ENCODE peak calls at places on chromosomes 13 and 19, in nine cellular contexts. T, J, B, D, Q, W, K, A and Z are unnamed samples.
A peak's percentile ranks its signal among the peaks of the same experiment; 100 is the strongest.

GRCh38 chr13:40875583-40875982 is 86.2 kb downstream of the SLC25A15 start:
- DNase-seq in T (no peak), J (no peak), B (no peak), D (no peak), Q (no peak), W (no peak), K (no peak), A (no peak), Z (no peak)

GRCh38 chr13:110557082-110557481 is 4.4 kb downstream of the RAB20 start:
- DNase-seq in T (no peak), J (no peak), B (no peak), D (no peak), Q (no peak), W (no peak), K (no peak), A (no peak), Z (no peak)

GRCh38 chr13:35703061-35703460 is 226.6 kb upstream of the MAB21L1 start:
- DNase-seq in T (no peak), J (no peak), B (no peak), D (no peak), Q (no peak), W (no peak), K (no peak), A (peak; percentile 28), Z (no peak)

GRCh38 chr19:5138606-5139594 is 170.0 kb downstream of the KDM4B start:
- DNase-seq in T (peak; percentile 82), J (peak; percentile 57), B (no peak), D (no peak), Q (peak; percentile 59), W (no peak), K (peak; percentile 46), A (peak; percentile 90), Z (peak; percentile 77)

GRCh38 chr13:50531917-50532899 is 311.3 kb downstream of the DLEU7 start:
- DNase-seq in T (no peak), J (no peak), B (no peak), D (no peak), Q (no peak), W (no peak), K (no peak), A (no peak), Z (no peak)

GRCh38 chr19:13234518-13234917 is 84.3 kb downstream of the IER2 start:
- DNase-seq in T (peak; percentile 74), J (peak; percentile 35), B (no peak), D (peak; percentile 77), Q (peak; percentile 35), W (peak; percentile 76), K (no peak), A (no peak), Z (peak; percentile 63)

GRCh38 chr19:13849991-13850909 is 26.7 kb upstream of the NANOS3 start:
- DNase-seq in T (peak; percentile 70), J (peak; percentile 92), B (no peak), D (no peak), Q (peak; percentile 87), W (peak; percentile 87), K (no peak), A (no peak), Z (peak; percentile 79)

GRCh38 chr19:12833747-12834417 is 497 bp downstream of the RTBDN start:
- DNase-seq in T (peak; percentile 69), J (peak; percentile 22), B (no peak), D (peak; percentile 84), Q (no peak), W (peak; percentile 81), K (no peak), A (no peak), Z (no peak)

GRCh38 chr19:11420429-11420893 is 1.3 kb upstream of the RGL3 start:
- DNase-seq in T (no peak), J (peak; percentile 78), B (no peak), D (no peak), Q (peak; percentile 48), W (peak; percentile 44), K (no peak), A (no peak), Z (no peak)

GRCh38 chr19:34325181-34325580 is 39.8 kb upstream of the GPI start:
- DNase-seq in T (no peak), J (no peak), B (no peak), D (no peak), Q (no peak), W (no peak), K (no peak), A (no peak), Z (no peak)

GRCh38 chr13:108962652-108963051 is 333.2 kb downstream of the MYO16 start:
- DNase-seq in T (no peak), J (no peak), B (no peak), D (no peak), Q (no peak), W (no peak), K (no peak), A (no peak), Z (no peak)

GRCh38 chr19:11256189-11256588 is 6.1 kb downstream of the DOCK6 start:
- DNase-seq in T (no peak), J (peak; percentile 68), B (no peak), D (no peak), Q (peak; percentile 30), W (no peak), K (no peak), A (no peak), Z (no peak)

GRCh38 chr19:12478234-12478941 is 6.2 kb downstream of the ZNF709 start:
- DNase-seq in T (no peak), J (no peak), B (no peak), D (no peak), Q (no peak), W (no peak), K (no peak), A (no peak), Z (no peak)

GRCh38 chr13:30158774-30159445 is 148.4 kb downstream of the KATNAL1 start:
- DNase-seq in T (no peak), J (no peak), B (no peak), D (no peak), Q (no peak), W (no peak), K (no peak), A (peak; percentile 84), Z (no peak)

GRCh38 chr19:8831832-8832131 is 322 bp downstream of the ZNF558 start:
- DNase-seq in T (no peak), J (no peak), B (no peak), D (no peak), Q (no peak), W (no peak), K (peak; percentile 0), A (no peak), Z (no peak)

GRCh38 chr19:48290341-48290922 is 20.6 kb downstream of the ZNF114 start:
- DNase-seq in T (no peak), J (no peak), B (no peak), D (no peak), Q (no peak), W (peak; percentile 80), K (no peak), A (peak; percentile 61), Z (no peak)

GRCh38 chr19:44644391-44645016 is 794 bp downstream of the PVR start:
- DNase-seq in T (no peak), J (no peak), B (no peak), D (peak; percentile 32), Q (peak; percentile 49), W (peak; percentile 57), K (no peak), A (peak; percentile 42), Z (no peak)

GRCh38 chr19:17779281-17779930 is 15.5 kb upstream of the B3GNT3 start:
- DNase-seq in T (no peak), J (no peak), B (no peak), D (peak; percentile 50), Q (peak; percentile 52), W (peak; percentile 81), K (no peak), A (peak; percentile 28), Z (peak; percentile 72)

GRCh38 chr13:86082116-86082515 is 282.9 kb upstream of the SLITRK6 start:
- DNase-seq in T (no peak), J (no peak), B (no peak), D (no peak), Q (no peak), W (no peak), K (no peak), A (no peak), Z (no peak)

GRCh38 chr13:86087241-86087640 is 288.0 kb upstream of the SLITRK6 start:
- DNase-seq in T (no peak), J (no peak), B (no peak), D (no peak), Q (no peak), W (no peak), K (no peak), A (peak; percentile 9), Z (no peak)

GRCh38 chr13:86080340-86080995 is 281.2 kb upstream of the SLITRK6 start:
- DNase-seq in T (no peak), J (no peak), B (no peak), D (no peak), Q (no peak), W (no peak), K (no peak), A (no peak), Z (no peak)

GRCh38 chr13:86085890-86086289 is 286.7 kb upstream of the SLITRK6 start:
- DNase-seq in T (no peak), J (no peak), B (no peak), D (no peak), Q (no peak), W (no peak), K (no peak), A (no peak), Z (no peak)
- TF ChIP-seq CTCF in T (no peak), J (peak; percentile 7), B (peak; percentile 41), D (no peak), Q (no peak), W (peak; percentile 23), K (no peak), A (peak; percentile 9), Z (no peak)

DNA sequence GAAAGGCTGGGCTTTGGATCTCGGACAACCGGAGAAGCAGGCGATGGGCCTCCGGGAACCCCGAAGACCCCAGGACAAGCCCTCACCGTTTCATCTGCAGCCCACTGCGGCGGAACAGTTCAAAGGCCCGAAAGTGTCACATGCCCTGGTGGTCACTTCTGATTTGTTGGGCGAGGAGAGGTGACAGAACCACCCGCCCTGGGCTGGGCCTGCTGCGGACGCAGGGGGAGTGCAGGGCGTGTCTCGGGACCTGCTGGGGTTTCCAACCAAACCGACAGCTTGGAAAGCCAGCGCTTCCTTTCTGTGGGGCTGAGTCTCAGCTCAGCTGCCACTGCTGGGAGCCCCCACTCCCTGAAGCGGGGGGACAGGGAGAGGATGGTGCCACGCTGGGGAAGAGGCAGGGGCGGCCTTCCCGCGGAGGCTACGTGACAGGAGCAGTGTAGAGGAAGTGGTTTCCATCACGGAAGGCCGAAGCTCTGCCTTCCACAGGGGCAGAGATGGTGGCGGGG is 22.8 kb upstream of the ZBTB7A start:
- DNase-seq in T (peak; percentile 56), J (no peak), B (no peak), D (no peak), Q (peak; percentile 71), W (no peak), K (no peak), A (no peak), Z (peak; percentile 80)
- TF ChIP-seq CTCF in T (no peak), J (no peak), B (no peak), D (no peak), Q (no peak), W (no peak), K (no peak), A (no peak), Z (no peak)

GRCh38 chr13:53743906-53744305 is 715.3 kb downstream of the OLFM4 start:
- DNase-seq in T (no peak), J (no peak), B (no peak), D (peak; percentile 9), Q (no peak), W (peak; percentile 18), K (no peak), A (no peak), Z (no peak)
- TF ChIP-seq CTCF in T (no peak), J (no peak), B (no peak), D (no peak), Q (no peak), W (peak; percentile 40), K (no peak), A (no peak), Z (no peak)

GRCh38 chr19:37551123-37551993 is 43.2 kb downstream of the ZNF571 start:
- DNase-seq in T (peak; percentile 91), J (peak; percentile 64), B (no peak), D (peak; percentile 88), Q (no peak), W (no peak), K (peak; percentile 3), A (peak; percentile 54), Z (peak; percentile 48)
- TF ChIP-seq CTCF in T (peak; percentile 50), J (peak; percentile 51), B (no peak), D (peak; percentile 72), Q (no peak), W (no peak), K (peak; percentile 60), A (peak; percentile 47), Z (peak; percentile 29)